ENCODE peak calls at places on chromosomes 1 and 21, in ten cellular contexts. B is heart right ventricle; T is neural progenitor cell; G is RWPE2; H is aorta; D is naive thymus-derived CD4-positive, alpha-beta T cell; Z is fibroblast of lung; L is stomach; O is Panc1; W is colonic mucosa. S is an unnamed sample. For H3K4me1, the result is how much of the 10 kb centered on the place peaks cover.

GRCh38 chr1:54559111-54559548 is 11.1 kb downstream of the ACOT11 start:
- DNase-seq in W (no peak), D (no peak), G (no peak), B (no peak), T (no peak), L (no peak), O (no peak), Z (no peak), H (no peak), S (peak)

GRCh38 chr1:90344963-90345730 is 350.2 kb downstream of the ZNF326 start:
- DNase-seq in O (no peak), D (no peak), H (no peak), B (no peak), W (no peak), T (no peak), L (no peak), Z (no peak), G (no peak), S (no peak)

GRCh38 chr1:208025036-208025435 is 114.1 kb upstream of the CD34 start:
- DNase-seq in T (no peak), L (no peak), O (no peak), H (peak), W (no peak), Z (peak), B (no peak), D (no peak), G (no peak), S (no peak)

GRCh38 chr1:223831755-223832636 is 13.8 kb downstream of the TP53BP2 start:
- DNase-seq in O (no peak), H (no peak), D (no peak), G (no peak), W (no peak), Z (peak), L (no peak), B (no peak), T (no peak), S (no peak)

GRCh38 chr1:80607064-80607463 is 1193.7 kb upstream of the ADGRL2 start:
- DNase-seq in O (no peak), H (no peak), T (no peak), Z (no peak), L (no peak), G (no peak), B (no peak), D (no peak), W (no peak), S (no peak)

GRCh38 chr1:218242171-218242570 is 42.9 kb upstream of the RRP15 start:
- DNase-seq in G (no peak), D (no peak), B (no peak), Z (no peak), W (no peak), T (no peak), H (no peak), L (no peak), O (no peak), S (no peak)

GRCh38 chr21:39900491-39900890 is 33.3 kb downstream of the PCP4 start:
- DNase-seq in T (no peak), H (no peak), Z (no peak), L (no peak), W (no peak), O (no peak), G (no peak), D (no peak), B (no peak), S (no peak)

GRCh38 chr1:211697356-211697755 is 21.9 kb upstream of the NEK2 start:
- DNase-seq in D (no peak), O (no peak), L (no peak), H (no peak), T (no peak), W (no peak), G (no peak), B (no peak), Z (no peak), S (no peak)

GRCh38 chr21:41955516-41955915 is 1.7 kb upstream of the C2CD2 start:
- DNase-seq in B (no peak), H (peak), O (no peak), T (no peak), L (no peak), G (no peak), W (no peak), D (no peak), Z (no peak), S (no peak)

GRCh38 chr1:45493116-45493697 is 2.2 kb upstream of the TESK2 start:
- DNase-seq in Z (peak), D (peak), H (no peak), B (no peak), W (peak), L (peak), O (peak), G (no peak), T (peak), S (no peak)

GRCh38 chr1:61370908-61371279 is 288.5 kb downstream of the NFIA start:
- DNase-seq in B (no peak), T (no peak), G (no peak), D (no peak), L (no peak), W (no peak), Z (no peak), O (no peak), H (no peak), S (no peak)

GRCh38 chr1:16418823-16419425 is 18.3 kb downstream of the SPATA21 start:
- DNase-seq in D (no peak), H (no peak), W (no peak), O (no peak), Z (peak), G (no peak), L (no peak), B (no peak), T (no peak), S (no peak)

GRCh38 chr1:6254691-6255090 is 6.2 kb downstream of the GPR153 start:
- DNase-seq in W (no peak), T (no peak), O (no peak), B (no peak), H (no peak), Z (no peak), G (no peak), L (no peak), D (no peak), S (no peak)

GRCh38 chr1:30974536-30974935 is 66.0 kb upstream of the SDC3 start:
- DNase-seq in H (no peak), D (no peak), T (peak), L (no peak), B (no peak), Z (no peak), O (no peak), W (no peak), G (no peak), S (no peak)

GRCh38 chr1:175314300-175314699 is 121.7 kb upstream of the KIAA0040 start:
- DNase-seq in D (no peak), W (no peak), L (no peak), Z (no peak), B (no peak), O (no peak), T (no peak), G (no peak), H (no peak), S (no peak)

GRCh38 chr1:75373542-75374159 is 237.3 kb downstream of the SLC44A5 start:
- DNase-seq in D (no peak), O (no peak), Z (no peak), T (no peak), H (no peak), L (no peak), W (no peak), G (no peak), B (no peak), S (no peak)

GRCh38 chr1:53462769-53463501 is 3.7 kb downstream of the DMRTB1 start:
- DNase-seq in Z (no peak), T (peak), L (no peak), H (no peak), G (no peak), O (no peak), B (no peak), W (no peak), D (no peak), S (no peak)

GRCh38 chr1:223739366-223740057 is 27.2 kb downstream of the CAPN2 start:
- DNase-seq in O (no peak), D (no peak), Z (no peak), W (peak), B (no peak), L (peak), T (no peak), H (no peak), G (no peak), S (no peak)

GRCh38 chr1:108753363-108753762 is 6.9 kb downstream of the STXBP3 start:
- DNase-seq in H (no peak), W (no peak), B (no peak), L (no peak), O (no peak), Z (no peak), G (no peak), T (no peak), D (no peak), S (no peak)

GRCh38 chr1:221840511-221841243 is 98.8 kb upstream of the DUSP10 start:
- DNase-seq in D (no peak), O (no peak), G (no peak), B (peak), H (no peak), W (no peak), L (no peak), Z (no peak), T (no peak), S (no peak)

GRCh38 chr1:147822292-147822691 is 61.9 kb upstream of the GJA5 start:
- DNase-seq in G (no peak), L (no peak), Z (no peak), H (no peak), D (no peak), B (no peak), W (no peak), O (no peak), T (no peak), S (no peak)

GRCh38 chr1:206685256-206685748 is 597 bp downstream of the MAPKAPK2 start:
- DNase-seq in T (peak), O (no peak), D (peak), H (peak), G (no peak), B (peak), W (no peak), L (no peak), Z (peak), S (peak)

GRCh38 chr21:41576010-41576615 is 68.2 kb upstream of the TMPRSS2 start:
- DNase-seq in D (no peak), G (no peak), W (no peak), L (peak), Z (no peak), T (no peak), O (no peak), H (no peak), B (no peak), S (no peak)

GRCh38 chr1:117032661-117033060 is 27.5 kb upstream of the TTF2 start:
- DNase-seq in L (no peak), W (no peak), D (no peak), O (no peak), H (no peak), Z (no peak), B (no peak), T (no peak), G (no peak), S (no peak)
- H3K4me3 ChIP-seq in L (no peak), W (no peak), D (no peak), O (no peak), H (no peak), Z (no peak), B (no peak), T (no peak), G (no peak), S (no peak)

GRCh38 chr1:240344918-240345317 is 253.2 kb downstream of the FMN2 start:
- DNase-seq in O (no peak), D (no peak), Z (peak), W (no peak), T (no peak), G (no peak), B (no peak), L (no peak), H (no peak), S (no peak)
- H3K27ac ChIP-seq in O (no peak), D (no peak), Z (no peak), W (no peak), T (no peak), G (no peak), B (no peak), L (no peak), H (no peak), S (no peak)

DNA sequence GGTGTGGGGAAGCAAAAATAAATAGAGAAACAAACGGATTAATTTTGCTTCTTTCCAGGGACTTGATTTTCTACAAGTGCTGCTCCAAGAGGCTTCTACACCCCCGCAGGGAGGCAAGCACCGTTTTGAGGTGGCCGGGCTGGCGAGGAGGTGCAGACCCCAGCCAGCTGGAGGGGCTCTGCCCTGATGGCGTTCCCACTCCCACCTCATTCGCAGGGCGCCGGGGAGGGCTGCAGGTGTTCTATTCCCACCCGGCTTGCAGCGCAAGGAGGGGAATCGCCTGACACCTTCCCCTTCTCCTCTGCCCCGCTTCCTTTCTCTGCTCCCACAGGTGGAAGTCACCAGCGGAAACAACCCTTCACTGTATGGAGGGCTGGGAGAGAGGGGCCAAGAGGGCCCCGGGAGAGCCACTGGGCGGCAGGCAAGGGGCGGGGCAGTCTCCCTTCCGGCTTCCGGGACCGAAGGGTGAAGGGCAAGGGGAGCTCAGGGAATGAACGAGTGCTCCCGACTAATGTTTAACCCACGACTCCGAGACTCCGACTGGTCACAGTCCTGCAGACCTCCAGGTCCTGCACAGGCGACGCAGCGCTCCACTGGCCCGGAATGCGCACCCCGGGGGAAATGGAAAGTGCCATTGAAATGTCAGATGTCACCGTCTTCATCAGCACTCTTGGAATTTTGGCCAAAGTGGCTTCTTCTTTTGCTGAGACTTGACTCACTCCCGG is 29.1 kb downstream of the TEX35 start:
- DNase-seq in H (peak), D (peak), Z (peak), W (peak), T (peak), G (no peak), B (peak), O (no peak), L (peak), S (peak)
- H3K4me1 ChIP-seq in H (under half), D (under half), Z (under half), W (under half), T (under half), G (under half), B (under half), O (under half), L (under half), S (under half)

DNA sequence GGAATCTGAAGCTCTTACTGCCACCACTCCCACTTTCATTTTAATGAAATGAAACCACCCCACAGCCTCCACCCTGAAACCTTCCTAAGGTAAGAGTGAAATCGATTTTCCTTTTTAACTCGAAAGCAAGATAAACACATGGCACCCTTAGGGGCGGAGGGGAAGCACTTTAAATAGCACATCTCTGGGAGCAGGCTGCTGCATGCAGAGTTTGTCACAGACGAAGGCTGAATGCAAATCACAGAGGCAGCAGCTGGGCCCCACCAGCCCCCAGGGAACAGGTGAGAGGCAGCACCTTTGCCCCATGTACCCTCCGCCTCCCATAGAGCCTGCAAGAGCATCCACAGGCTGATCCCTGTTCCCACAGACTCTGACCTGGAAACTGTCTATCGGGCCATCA is 60.0 kb upstream of the GRIK3 start:
- DNase-seq in G (no peak), T (no peak), O (no peak), H (no peak), L (no peak), Z (no peak), W (no peak), B (no peak), D (no peak), S (no peak)
- H3K4me3 ChIP-seq in G (no peak), T (no peak), O (no peak), H (no peak), L (no peak), Z (no peak), W (no peak), B (no peak), D (no peak), S (no peak)

GRCh38 chr1:228274452-228275153 is 66.8 kb downstream of the OBSCN start:
- DNase-seq in T (no peak), Z (no peak), W (no peak), H (no peak), O (no peak), D (no peak), L (no peak), G (no peak), B (peak), S (peak)
- H3K27ac ChIP-seq in T (no peak), Z (no peak), W (no peak), H (no peak), O (no peak), D (no peak), L (no peak), G (no peak), B (no peak), S (no peak)

GRCh38 chr1:98672184-98672583 is 10.7 kb downstream of the SNX7 start:
- DNase-seq in G (no peak), B (no peak), Z (no peak), T (peak), L (no peak), D (no peak), O (no peak), W (no peak), H (no peak), S (no peak)

GRCh38 chr1:98668733-98669132 is 7.2 kb downstream of the SNX7 start:
- DNase-seq in W (no peak), B (no peak), G (no peak), L (no peak), D (no peak), T (no peak), Z (no peak), H (no peak), O (no peak), S (no peak)

GRCh38 chr1:98669355-98670296 is 8.1 kb downstream of the SNX7 start:
- DNase-seq in Z (no peak), O (no peak), W (no peak), D (no peak), B (no peak), T (no peak), H (no peak), L (no peak), G (no peak), S (no peak)

GRCh38 chr1:98677288-98677687 is 15.8 kb downstream of the SNX7 start:
- DNase-seq in B (no peak), T (no peak), G (peak), O (no peak), D (no peak), L (peak), H (no peak), W (no peak), Z (peak), S (no peak)

GRCh38 chr1:98674075-98674781 is 12.7 kb downstream of the SNX7 start:
- DNase-seq in Z (peak), D (no peak), L (no peak), G (no peak), O (no peak), T (no peak), B (no peak), H (no peak), W (no peak), S (no peak)
- H3K4me1 ChIP-seq in Z (under half), D (under half), L (under half), G (under half), O (under half), T (under half), B (under half), H (under half), W (under half), S (under half)

DNA sequence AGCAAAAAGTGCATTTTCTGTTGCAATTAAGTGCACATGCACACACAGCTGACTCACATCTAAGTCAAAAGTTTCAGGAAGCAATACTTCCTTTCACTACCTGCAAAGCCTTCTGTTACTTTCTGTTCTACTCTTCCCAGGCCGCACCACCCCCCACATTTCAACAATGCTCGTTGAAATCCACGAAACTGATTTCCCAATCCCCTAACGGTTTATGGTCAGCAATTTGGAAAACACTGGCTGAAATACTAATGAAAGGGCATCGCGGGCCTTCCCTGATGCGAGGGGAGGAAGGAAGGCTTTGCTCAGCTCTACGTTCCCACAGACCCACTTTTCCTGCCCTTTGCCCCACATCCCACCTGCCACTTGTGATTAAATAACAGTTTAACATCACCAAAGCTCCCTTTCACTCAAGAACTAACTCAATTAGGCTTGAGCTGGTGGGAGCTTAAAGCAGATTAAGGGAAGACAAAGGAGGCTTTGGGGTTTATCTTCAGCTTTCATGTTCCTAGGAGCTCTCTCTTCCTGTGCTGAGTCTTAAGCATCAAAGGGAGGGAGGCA is 243.2 kb upstream of the RAB4A start:
- DNase-seq in D (peak), B (no peak), T (peak), O (no peak), H (no peak), W (no peak), G (no peak), L (no peak), Z (peak), S (no peak)
- H3K4me3 ChIP-seq in D (peak), B (no peak), T (peak), O (no peak), H (no peak), W (no peak), G (no peak), L (no peak), Z (no peak), S (no peak)

GRCh38 chr1:93749487-93749886 is 67.8 kb upstream of the BCAR3 start:
- DNase-seq in L (no peak), Z (no peak), D (no peak), H (no peak), G (no peak), B (no peak), T (no peak), W (no peak), O (no peak), S (no peak)
- H3K27ac ChIP-seq in L (no peak), Z (no peak), D (no peak), H (no peak), G (peak), B (no peak), T (no peak), W (no peak), O (no peak), S (peak)

S was measured in left lung.